ENCODE peak calls at places on chromosomes 1 and 21, in nine cellular contexts. U, R, B, H, C, W, O, J and I are unnamed samples.

GRCh38 chr1:116999596-116999995 is 2.0 kb upstream of the CD101 start:
- DNase-seq in U (no peak), R (no peak), B (no peak), H (no peak), C (no peak), W (no peak), O (no peak), J (no peak), I (no peak)

GRCh38 chr1:79207331-79207730 is 200.8 kb upstream of the ADGRL4 start:
- DNase-seq in U (no peak), R (no peak), B (no peak), H (no peak), C (no peak), W (no peak), O (no peak), J (no peak), I (no peak)

GRCh38 chr1:99173282-99173681 is 91.0 kb upstream of the PLPPR4 start:
- DNase-seq in U (peak), R (no peak), B (no peak), H (no peak), C (no peak), W (no peak), O (no peak), J (no peak), I (no peak)

GRCh38 chr1:23693599-23693998 is 2.0 kb downstream of the RPL11 start:
- DNase-seq in U (no peak), R (no peak), B (no peak), H (no peak), C (no peak), W (no peak), O (no peak), J (no peak), I (no peak)

GRCh38 chr1:85342177-85342576 is 65.7 kb upstream of the BCL10 start:
- DNase-seq in U (peak), R (no peak), B (no peak), H (no peak), C (no peak), W (no peak), O (no peak), J (no peak), I (no peak)

GRCh38 chr1:178483251-178483957 is 13.4 kb downstream of the CLEC20A start:
- DNase-seq in U (no peak), R (no peak), B (no peak), H (no peak), C (no peak), W (no peak), O (no peak), J (no peak), I (no peak)

GRCh38 chr1:68120136-68120791 is 69.8 kb upstream of the DIRAS3 start:
- DNase-seq in U (peak), R (peak), B (no peak), H (peak), C (peak), W (no peak), O (peak), J (peak), I (peak)

GRCh38 chr1:9629445-9630201 is 21.9 kb upstream of the PIK3CD start:
- DNase-seq in U (no peak), R (no peak), B (peak), H (no peak), C (no peak), W (peak), O (peak), J (no peak), I (no peak)

GRCh38 chr1:36664564-36665287 is 182.0 kb upstream of the CSF3R start:
- DNase-seq in U (no peak), R (no peak), B (no peak), H (no peak), C (no peak), W (no peak), O (no peak), J (no peak), I (no peak)

GRCh38 chr1:98674075-98674781 is 12.7 kb downstream of the SNX7 start:
- DNase-seq in U (peak), R (no peak), B (no peak), H (no peak), C (no peak), W (no peak), O (no peak), J (no peak), I (no peak)

GRCh38 chr1:9066945-9067807 is 2.3 kb downstream of the SLC2A5 start:
- DNase-seq in U (peak), R (peak), B (peak), H (peak), C (no peak), W (no peak), O (peak), J (no peak), I (peak)

GRCh38 chr1:111743679-111744101 is 4.5 kb upstream of the INKA2 start:
- DNase-seq in U (peak), R (no peak), B (peak), H (no peak), C (no peak), W (no peak), O (no peak), J (no peak), I (no peak)

GRCh38 chr1:166952002-166952746 is 23.2 kb downstream of the ILDR2 start:
- DNase-seq in U (peak), R (peak), B (peak), H (no peak), C (no peak), W (no peak), O (peak), J (no peak), I (peak)

GRCh38 chr21:43692949-43693348 is 26.0 kb upstream of the PDXK start:
- DNase-seq in U (no peak), R (no peak), B (no peak), H (no peak), C (no peak), W (no peak), O (no peak), J (no peak), I (no peak)

GRCh38 chr21:43694437-43695079 is 24.4 kb upstream of the PDXK start:
- DNase-seq in U (no peak), R (no peak), B (no peak), H (no peak), C (no peak), W (no peak), O (no peak), J (no peak), I (no peak)

GRCh38 chr21:43693981-43694380 is 24.9 kb upstream of the PDXK start:
- DNase-seq in U (no peak), R (no peak), B (no peak), H (no peak), C (no peak), W (no peak), O (no peak), J (no peak), I (no peak)

GRCh38 chr21:43697758-43698643 is 20.9 kb upstream of the PDXK start:
- DNase-seq in U (peak), R (no peak), B (no peak), H (no peak), C (no peak), W (no peak), O (no peak), J (no peak), I (no peak)

GRCh38 chr21:43696214-43696613 is 22.7 kb upstream of the PDXK start:
- DNase-seq in U (no peak), R (no peak), B (no peak), H (no peak), C (no peak), W (no peak), O (no peak), J (no peak), I (no peak)
- H3K4me3 ChIP-seq in U (no peak), R (no peak), B (no peak), H (no peak), C (no peak), W (no peak), O (no peak), J (no peak), I (no peak)

DNA sequence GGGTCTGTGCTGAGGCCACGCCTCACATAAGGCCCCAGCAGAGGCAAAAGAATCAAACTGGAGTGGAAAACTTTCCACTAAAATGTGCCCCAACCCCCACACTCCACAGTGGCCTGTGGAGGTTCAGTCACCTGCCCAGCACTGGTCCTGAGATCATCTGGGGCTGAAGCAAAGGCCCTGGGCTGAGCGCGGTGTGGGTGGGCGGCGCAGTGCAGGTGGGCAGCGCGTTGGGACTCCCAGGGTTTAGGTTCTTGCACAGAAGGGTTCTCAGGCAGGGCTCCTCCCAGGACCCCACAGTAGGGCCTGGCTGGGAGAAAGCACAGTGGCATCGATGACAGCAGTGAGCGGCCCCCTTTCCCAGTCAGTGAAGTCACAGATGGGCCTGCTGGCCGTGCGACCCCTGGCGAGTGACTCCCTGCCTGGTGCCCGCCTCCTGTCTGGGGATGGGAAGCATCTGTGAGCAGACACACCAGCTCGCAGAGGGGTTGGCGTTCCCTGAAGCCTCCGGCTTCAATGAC is 13.8 kb upstream of the GPR153 start:
- DNase-seq in U (no peak), R (no peak), B (no peak), H (no peak), C (no peak), W (no peak), O (no peak), J (no peak), I (no peak)
- H3K4me3 ChIP-seq in U (no peak), R (no peak), B (no peak), H (no peak), C (no peak), W (no peak), O (no peak), J (no peak), I (no peak)

DNA sequence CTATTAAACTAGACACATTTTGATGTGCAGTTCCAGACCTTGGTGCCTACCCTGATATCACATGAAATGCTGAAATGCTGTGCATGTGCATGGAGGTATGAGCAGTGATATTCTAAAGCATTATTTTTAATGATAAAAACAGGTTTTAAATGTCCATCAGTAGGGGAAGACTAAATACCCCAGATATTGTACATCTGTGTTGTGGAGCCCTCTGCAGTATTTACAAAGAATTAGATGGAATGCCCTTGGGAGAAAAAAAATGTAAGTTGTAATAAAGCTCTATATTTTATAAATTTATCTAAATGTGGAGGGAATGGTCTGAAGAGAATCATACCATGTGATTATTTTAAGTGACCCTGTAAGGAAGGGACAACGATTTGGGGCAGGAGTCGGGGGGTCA is 39.1 kb upstream of the IGSF5 start:
- DNase-seq in U (no peak), R (no peak), B (no peak), H (no peak), C (peak), W (no peak), O (no peak), J (no peak), I (no peak)
- H3K4me3 ChIP-seq in U (no peak), R (no peak), B (no peak), H (no peak), C (no peak), W (no peak), O (no peak), J (no peak), I (no peak)

GRCh38 chr1:244672961-244673695 is 20.2 kb downstream of the DESI2 start:
- DNase-seq in U (peak), R (no peak), B (peak), H (no peak), C (no peak), W (no peak), O (peak), J (no peak), I (no peak)
- H3K4me3 ChIP-seq in U (no peak), R (peak), B (peak), H (no peak), C (no peak), W (no peak), O (no peak), J (no peak), I (no peak)